ENCODE peak calls at places on chromosomes 13 and 19, in ten cellular contexts. W is T-cell, N is NCI-H1930, L is hypothalamus, Q is HL-60, V is NCI-H1048, B is neural progenitor cell, A is dermis blood vessel endothelial cell, Y is substantia nigra, O is heart left ventricle. C is an unnamed sample.

GRCh38 chr19:52665529-52665928 is 27.4 kb upstream of the ZNF83 start:
- DNase-seq in Y (no peak), L (no peak), A (no peak), V (no peak), B (no peak), W (no peak), Q (no peak), N (no peak), O (no peak), C (no peak)

GRCh38 chr19:45664575-45664974 is 3.4 kb upstream of the GIPR start:
- DNase-seq in N (no peak), Q (no peak), A (no peak), L (no peak), V (no peak), Y (no peak), B (no peak), W (no peak), O (no peak), C (no peak)

GRCh38 chr19:14114854-14115253 is 2.7 kb downstream of the PRKACA start:
- DNase-seq in Q (peak), V (no peak), L (peak), B (peak), O (peak), Y (peak), N (no peak), W (peak), A (peak), C (no peak)

GRCh38 chr13:76848596-76848995 is 37.6 kb downstream of the KCTD12 start:
- DNase-seq in Q (peak), B (no peak), W (no peak), L (no peak), A (no peak), O (no peak), V (no peak), Y (peak), N (no peak), C (no peak)

GRCh38 chr13:64753606-64754005 is 2476.5 kb downstream of the PCDH9 start:
- DNase-seq in W (no peak), N (no peak), Y (no peak), Q (no peak), V (no peak), O (no peak), B (no peak), A (no peak), L (no peak), C (no peak)

GRCh38 chr13:76331948-76332712 is 554.1 kb downstream of the KCTD12 start:
- DNase-seq in B (no peak), L (no peak), Q (no peak), V (no peak), W (no peak), O (no peak), A (no peak), Y (no peak), N (no peak), C (no peak)

GRCh38 chr13:113669231-113669870 is 2.3 kb downstream of the GRK1 start:
- DNase-seq in N (no peak), O (peak), Y (no peak), B (no peak), V (no peak), L (no peak), A (no peak), W (no peak), Q (no peak), C (no peak)

GRCh38 chr13:27599845-27600553 is 20.3 kb downstream of the LNX2 start:
- DNase-seq in L (no peak), W (no peak), A (peak), V (no peak), N (no peak), O (peak), Q (no peak), Y (no peak), B (no peak), C (no peak)

GRCh38 chr19:49809155-49809986 is 3.7 kb downstream of the FUZ start:
- DNase-seq in B (peak), Y (peak), Q (no peak), L (peak), N (no peak), A (peak), V (no peak), W (peak), O (peak), C (peak)

GRCh38 chr13:97629601-97630272 is 195.8 kb downstream of the RAP2A start:
- DNase-seq in Y (no peak), B (no peak), V (no peak), Q (no peak), L (peak), O (no peak), A (no peak), N (no peak), W (no peak), C (no peak)

GRCh38 chr13:104553156-104553555 is 1486.9 kb upstream of the SLC10A2 start:
- DNase-seq in W (no peak), O (no peak), Y (no peak), N (no peak), Q (no peak), A (peak), L (no peak), V (no peak), B (no peak), C (no peak)

GRCh38 chr13:98586400-98587144 is 9.7 kb upstream of the STK24 start:
- DNase-seq in B (no peak), Y (no peak), N (no peak), L (no peak), O (no peak), Q (no peak), V (no peak), W (no peak), A (no peak), C (no peak)

GRCh38 chr19:17125052-17125727 is 49.6 kb downstream of the MYO9B start:
- DNase-seq in B (no peak), W (no peak), O (no peak), A (no peak), V (no peak), Y (no peak), L (no peak), Q (no peak), N (no peak), C (no peak)

GRCh38 chr13:25494708-25495411 is 123.1 kb downstream of the ATP8A2 start:
- DNase-seq in V (no peak), Q (no peak), L (no peak), N (no peak), O (no peak), W (no peak), A (no peak), B (no peak), Y (no peak), C (no peak)

C was measured in anterior cingulate cortex.